ENCODE peak calls at places on chromosomes 12 and 14, in ten cellular contexts. K is NCI-H1417, I is uterus, J is A549, Q is kidney epithelial cell, H is type B pancreatic cell, E is K562, W is lower leg skin, M is glutamatergic neuron, C is activated B cell treated with CpG ODN at 0.5 μM for 24 hours. S is an unnamed sample.
A peak's percentile ranks its signal among the peaks of the same experiment; 100 is the strongest.

GRCh38 chr14:33686856-33687255 is 264.0 kb downstream of the EGLN3 start:
- DNase-seq in K (no peak), I (no peak), J (no peak), Q (no peak), H (no peak), E (no peak), W (no peak), M (no peak), C (no peak), S (no peak)

GRCh38 chr12:124667671-124668337 is 100.4 kb upstream of the NCOR2 start:
- DNase-seq in K (peak; percentile 82), I (no peak), J (no peak), Q (no peak), H (no peak), E (no peak), W (no peak), M (no peak), C (no peak), S (no peak)

GRCh38 chr14:88352299-88353097 is 29.4 kb upstream of the KCNK10 start:
- DNase-seq in K (peak; percentile 91), I (no peak), J (no peak), Q (no peak), H (no peak), E (no peak), W (no peak), M (no peak), C (no peak), S (no peak)

GRCh38 chr14:101361451-101362433 is 199.6 kb upstream of the DIO3 start:
- DNase-seq in K (no peak), I (peak; percentile 24), J (no peak), Q (no peak), H (no peak), E (peak; percentile 37), W (no peak), M (no peak), C (no peak), S (no peak)

GRCh38 chr12:130220361-130220760 is 58.1 kb downstream of the FZD10 start:
- DNase-seq in K (no peak), I (no peak), J (no peak), Q (no peak), H (no peak), E (no peak), W (no peak), M (no peak), C (no peak), S (no peak)

GRCh38 chr12:88552672-88553079 is 27.6 kb downstream of the KITLG start:
- DNase-seq in K (peak; percentile 30), I (no peak), J (peak; percentile 7), Q (no peak), H (no peak), E (no peak), W (no peak), M (no peak), C (no peak), S (peak; percentile 62)

GRCh38 chr14:62133776-62134175 is 371.6 kb downstream of the SNAPC1 start:
- DNase-seq in K (no peak), I (no peak), J (no peak), Q (no peak), H (no peak), E (no peak), W (no peak), M (no peak), C (no peak), S (no peak)

GRCh38 chr14:42047421-42048045 is 440.9 kb downstream of the LRFN5 start:
- DNase-seq in K (no peak), I (no peak), J (no peak), Q (no peak), H (no peak), E (no peak), W (no peak), M (no peak), C (no peak), S (no peak)

GRCh38 chr12:66017736-66018135 is 112.8 kb downstream of the LLPH start:
- DNase-seq in K (no peak), I (no peak), J (no peak), Q (no peak), H (no peak), E (no peak), W (no peak), M (no peak), C (no peak), S (peak; percentile 32)

GRCh38 chr14:51596473-51596870 is 55.2 kb upstream of the FRMD6 start:
- DNase-seq in K (no peak), I (no peak), J (no peak), Q (no peak), H (no peak), E (no peak), W (no peak), M (no peak), C (no peak), S (no peak)

GRCh38 chr14:89455412-89455811 is 38.4 kb upstream of the FOXN3 start:
- DNase-seq in K (no peak), I (no peak), J (no peak), Q (no peak), H (no peak), E (no peak), W (no peak), M (peak; percentile 37), C (no peak), S (no peak)

GRCh38 chr12:66329941-66330340 is 27.6 kb downstream of the HELB start:
- DNase-seq in K (no peak), I (no peak), J (no peak), Q (no peak), H (no peak), E (no peak), W (no peak), M (no peak), C (no peak), S (no peak)

GRCh38 chr14:70808023-70808401 is 1.3 kb downstream of the MAP3K9 start:
- DNase-seq in K (peak; percentile 77), I (no peak), J (peak; percentile 68), Q (no peak), H (no peak), E (no peak), W (no peak), M (peak; percentile 28), C (peak; percentile 26), S (no peak)

GRCh38 chr12:118025168-118025567 is 8.7 kb downstream of the RFC5 start:
- DNase-seq in K (no peak), I (no peak), J (no peak), Q (no peak), H (no peak), E (no peak), W (no peak), M (no peak), C (no peak), S (no peak)

GRCh38 chr12:43004908-43005307 is 415.4 kb upstream of the PRICKLE1 start:
- DNase-seq in K (peak; percentile 12), I (no peak), J (no peak), Q (no peak), H (no peak), E (no peak), W (no peak), M (no peak), C (no peak), S (no peak)

GRCh38 chr12:28611115-28611435 is 420.8 kb downstream of the CCDC91 start:
- DNase-seq in K (no peak), I (no peak), J (no peak), Q (peak; percentile 14), H (no peak), E (no peak), W (peak; percentile 23), M (no peak), C (no peak), S (peak; percentile 93)

GRCh38 chr12:11725616-11726015 is 76.1 kb downstream of the ETV6 start:
- DNase-seq in K (no peak), I (no peak), J (no peak), Q (no peak), H (no peak), E (no peak), W (no peak), M (no peak), C (no peak), S (no peak)

GRCh38 chr14:105091335-105092123 is 26.3 kb upstream of the GPR132 start:
- DNase-seq in K (peak; percentile 43), I (peak; percentile 64), J (peak; percentile 93), Q (no peak), H (no peak), E (no peak), W (peak; percentile 78), M (no peak), C (peak; percentile 20), S (peak; percentile 50)

GRCh38 chr12:117311-117710 is 50.7 kb downstream of the IQSEC3 start:
- DNase-seq in K (no peak), I (no peak), J (no peak), Q (no peak), H (no peak), E (no peak), W (no peak), M (no peak), C (no peak), S (no peak)

GRCh38 chr12:116880817-116881324 is 370 bp downstream of the HRK start:
- DNase-seq in K (peak; percentile 88), I (no peak), J (peak; percentile 63), Q (no peak), H (no peak), E (peak; percentile 55), W (no peak), M (peak; percentile 70), C (peak; percentile 53), S (peak; percentile 75)